ENCODE peak calls at places on chromosomes 13 and 19, in nine cellular contexts. R is NCI-H774; O is choroid plexus epithelial cell; J is caudate nucleus; D is endothelial cell; X is foreskin keratinocyte; S is neural crest cell; C is CD8-positive, alpha-beta T cell; N is fibroblast of the aortic adventitia. M is an unnamed sample.

GRCh38 chr13:47036291-47037008 is 139.6 kb upstream of the HTR2A start:
- DNase-seq in N (no peak), X (peak), R (no peak), O (no peak), C (no peak), S (no peak), D (no peak), J (no peak), M (no peak)

GRCh38 chr19:32890841-32891240 is 21.3 kb upstream of the SLC7A9 start:
- DNase-seq in X (no peak), C (no peak), S (no peak), O (no peak), R (no peak), N (no peak), D (no peak), J (no peak), M (no peak)

GRCh38 chr13:47829684-47830083 is 171.4 kb downstream of the SUCLA2 start:
- DNase-seq in R (no peak), O (peak), J (no peak), D (no peak), X (no peak), C (no peak), S (no peak), N (peak), M (no peak)

GRCh38 chr19:43596842-43597461 is 557 bp downstream of the ZNF576 start:
- DNase-seq in C (no peak), X (no peak), S (no peak), D (no peak), R (no peak), N (no peak), J (no peak), O (peak), M (no peak)

GRCh38 chr13:100710176-100710575 is 35.6 kb upstream of the TMTC4 start:
- DNase-seq in D (no peak), R (no peak), X (no peak), O (no peak), C (no peak), J (no peak), N (no peak), S (no peak), M (no peak)

GRCh38 chr13:42497798-42498197 is 76.2 kb upstream of the TNFSF11 start:
- DNase-seq in J (no peak), D (no peak), O (peak), C (no peak), R (no peak), N (peak), X (peak), S (no peak), M (no peak)

GRCh38 chr19:2239771-2240770 is 3.4 kb downstream of the SF3A2 start:
- DNase-seq in N (peak), O (peak), C (peak), J (no peak), D (no peak), S (no peak), R (no peak), X (no peak), M (no peak)

GRCh38 chr13:83667606-83668005 is 214.7 kb downstream of the SLITRK1 start:
- DNase-seq in D (no peak), X (no peak), J (no peak), N (no peak), O (no peak), R (no peak), C (no peak), S (no peak), M (no peak)

GRCh38 chr13:42762917-42763316 is 18.5 kb upstream of the FAM216B start:
- DNase-seq in R (no peak), C (no peak), D (no peak), X (peak), N (peak), J (no peak), S (no peak), O (peak), M (no peak)

GRCh38 chr19:48552406-48553322 is 692 bp downstream of the SULT2B1 start:
- DNase-seq in S (no peak), O (no peak), D (no peak), C (no peak), J (no peak), R (no peak), N (no peak), X (peak), M (no peak)

GRCh38 chr19:32814046-32814445 is 55.5 kb downstream of the SLC7A9 start:
- DNase-seq in J (peak), C (no peak), N (no peak), S (no peak), D (no peak), X (no peak), R (no peak), O (no peak), M (no peak)

GRCh38 chr19:3530389-3530788 is 8.6 kb upstream of the TEKTIP1 start:
- DNase-seq in O (no peak), C (no peak), J (no peak), X (no peak), S (no peak), N (no peak), D (no peak), R (no peak), M (no peak)

GRCh38 chr13:46578590-46578975 is 25.6 kb downstream of the LRCH1 start:
- DNase-seq in N (no peak), R (no peak), X (no peak), D (no peak), C (no peak), J (no peak), O (no peak), S (no peak), M (no peak)

GRCh38 chr13:62920181-62920580 is 1504.5 kb upstream of the PCDH20 start:
- DNase-seq in J (no peak), O (no peak), R (no peak), C (no peak), D (no peak), N (no peak), S (no peak), X (no peak), M (no peak)

GRCh38 chr19:13872695-13873389 is 4.1 kb upstream of the NANOS3 start:
- DNase-seq in O (no peak), X (no peak), N (no peak), S (peak), R (peak), D (peak), J (no peak), C (no peak), M (no peak)

GRCh38 chr19:43799502-43800142 is 2.6 kb downstream of the LYPD5 start:
- DNase-seq in D (no peak), R (no peak), S (no peak), N (no peak), X (peak), J (no peak), C (no peak), O (no peak), M (no peak)

GRCh38 chr13:76889254-76889653 is 3.0 kb upstream of the KCTD12 start:
- DNase-seq in X (peak), J (no peak), N (no peak), O (no peak), R (no peak), C (no peak), D (no peak), S (no peak), M (no peak)

GRCh38 chr13:42400188-42400833 is 128.4 kb downstream of the AKAP11 start:
- DNase-seq in N (no peak), X (no peak), O (no peak), R (no peak), D (no peak), S (no peak), C (no peak), J (no peak), M (no peak)

GRCh38 chr13:66689628-66690027 is 540.5 kb downstream of the PCDH9 start:
- DNase-seq in R (no peak), D (no peak), X (peak), J (no peak), S (no peak), O (peak), C (no peak), N (peak), M (no peak)

GRCh38 chr13:51849145-51850101 is 4.4 kb upstream of the TMEM272 start:
- DNase-seq in D (peak), R (no peak), J (no peak), X (no peak), O (peak), S (peak), N (no peak), C (no peak), M (no peak)

M was measured in cortex of kidney.